ENCODE peak calls at places on chromosomes 2 and 18, in nine cellular contexts. One of them, this sample, is unnamed.

GRCh38 chr2:9336534-9337354 is 86.6 kb downstream of the ITGB1BP1 start:
- DNase-seq in MM.1S: no peak
- DNase-seq in OCI-LY7: no peak
- DNase-seq in PC-3: peak; percentile 98
- DNase-seq in GM23338: no peak
- DNase-seq in Karpas-422: no peak
- DNase-seq in HCT116: no peak
- DNase-seq in PC-9: peak; percentile 78
- DNase-seq in GM23248: peak; percentile 87
- DNase-seq in this sample: peak; percentile 88

GRCh38 chr2:56208380-56208779 is 24.6 kb downstream of the CCDC85A start:
- DNase-seq in PC-3: no peak
- DNase-seq in OCI-LY7: no peak
- DNase-seq in GM23248: no peak
- DNase-seq in PC-9: no peak
- DNase-seq in MM.1S: no peak
- DNase-seq in GM23338: no peak
- DNase-seq in HCT116: no peak
- DNase-seq in Karpas-422: no peak
- DNase-seq in this sample: no peak

GRCh38 chr2:69538872-69539548 is 101.8 kb upstream of the NFU1 start:
- DNase-seq in PC-3: peak; percentile 16
- DNase-seq in MM.1S: no peak
- DNase-seq in OCI-LY7: no peak
- DNase-seq in Karpas-422: no peak
- DNase-seq in GM23338: no peak
- DNase-seq in PC-9: peak; percentile 58
- DNase-seq in GM23248: peak; percentile 36
- DNase-seq in HCT116: no peak
- DNase-seq in this sample: peak; percentile 26

GRCh38 chr2:165401285-165401852 is 68.1 kb upstream of the CSRNP3 start:
- DNase-seq in HCT116: peak; percentile 56
- DNase-seq in MM.1S: peak; percentile 60
- DNase-seq in GM23248: peak; percentile 86
- DNase-seq in PC-3: peak; percentile 92
- DNase-seq in OCI-LY7: peak; percentile 75
- DNase-seq in PC-9: no peak
- DNase-seq in Karpas-422: peak; percentile 85
- DNase-seq in GM23338: peak; percentile 90
- DNase-seq in this sample: peak; percentile 88

GRCh38 chr18:13641551-13642439 is 84.6 kb downstream of the FAM210A start:
- DNase-seq in HCT116: no peak
- DNase-seq in GM23248: no peak
- DNase-seq in GM23338: peak; percentile 72
- DNase-seq in PC-3: no peak
- DNase-seq in MM.1S: no peak
- DNase-seq in PC-9: no peak
- DNase-seq in Karpas-422: no peak
- DNase-seq in OCI-LY7: no peak
- DNase-seq in this sample: peak; percentile 43

GRCh38 chr18:850960-851359 is 38.9 kb upstream of the YES1 start:
- DNase-seq in PC-9: no peak
- DNase-seq in MM.1S: no peak
- DNase-seq in PC-3: no peak
- DNase-seq in HCT116: no peak
- DNase-seq in OCI-LY7: no peak
- DNase-seq in GM23248: no peak
- DNase-seq in Karpas-422: no peak
- DNase-seq in GM23338: no peak
- DNase-seq in this sample: no peak

GRCh38 chr2:209425082-209426071 is 1.5 kb downstream of the MAP2 start:
- DNase-seq in GM23338: peak; percentile 64
- DNase-seq in Karpas-422: peak; percentile 69
- DNase-seq in PC-3: peak; percentile 80
- DNase-seq in GM23248: peak; percentile 71
- DNase-seq in OCI-LY7: no peak
- DNase-seq in PC-9: peak; percentile 54
- DNase-seq in MM.1S: peak; percentile 74
- DNase-seq in HCT116: peak; percentile 37
- DNase-seq in this sample: peak; percentile 35

GRCh38 chr2:42879913-42880737 is 87.7 kb upstream of the HAAO start:
- DNase-seq in MM.1S: no peak
- DNase-seq in OCI-LY7: no peak
- DNase-seq in PC-9: no peak
- DNase-seq in GM23338: peak; percentile 24
- DNase-seq in HCT116: no peak
- DNase-seq in Karpas-422: no peak
- DNase-seq in GM23248: no peak
- DNase-seq in PC-3: no peak
- DNase-seq in this sample: no peak

GRCh38 chr2:85419009-85419711 is 646 bp downstream of the SH2D6 start:
- DNase-seq in PC-9: no peak
- DNase-seq in Karpas-422: peak; percentile 52
- DNase-seq in MM.1S: no peak
- DNase-seq in PC-3: peak; percentile 14
- DNase-seq in GM23338: no peak
- DNase-seq in OCI-LY7: peak; percentile 18
- DNase-seq in GM23248: no peak
- DNase-seq in HCT116: no peak
- DNase-seq in this sample: no peak

GRCh38 chr2:85420743-85421705 is 2.5 kb downstream of the SH2D6 start:
- DNase-seq in OCI-LY7: peak; percentile 87
- DNase-seq in HCT116: no peak
- DNase-seq in PC-9: peak; percentile 91
- DNase-seq in GM23248: peak; percentile 76
- DNase-seq in GM23338: peak; percentile 89
- DNase-seq in PC-3: peak; percentile 95
- DNase-seq in Karpas-422: peak; percentile 97
- DNase-seq in MM.1S: peak; percentile 77
- DNase-seq in this sample: peak; percentile 93

GRCh38 chr2:85414761-85415498 is 3.6 kb upstream of the SH2D6 start:
- DNase-seq in PC-3: no peak
- DNase-seq in MM.1S: no peak
- DNase-seq in OCI-LY7: no peak
- DNase-seq in GM23338: no peak
- DNase-seq in PC-9: no peak
- DNase-seq in Karpas-422: no peak
- DNase-seq in HCT116: no peak
- DNase-seq in GM23248: no peak
- DNase-seq in this sample: no peak

GRCh38 chr2:85421706-85422457 is 3.4 kb downstream of the SH2D6 start:
- DNase-seq in PC-9: no peak
- DNase-seq in OCI-LY7: no peak
- DNase-seq in PC-3: peak; percentile 48
- DNase-seq in GM23248: no peak
- DNase-seq in GM23338: no peak
- DNase-seq in HCT116: no peak
- DNase-seq in MM.1S: no peak
- DNase-seq in Karpas-422: no peak
- DNase-seq in this sample: no peak

DNA sequence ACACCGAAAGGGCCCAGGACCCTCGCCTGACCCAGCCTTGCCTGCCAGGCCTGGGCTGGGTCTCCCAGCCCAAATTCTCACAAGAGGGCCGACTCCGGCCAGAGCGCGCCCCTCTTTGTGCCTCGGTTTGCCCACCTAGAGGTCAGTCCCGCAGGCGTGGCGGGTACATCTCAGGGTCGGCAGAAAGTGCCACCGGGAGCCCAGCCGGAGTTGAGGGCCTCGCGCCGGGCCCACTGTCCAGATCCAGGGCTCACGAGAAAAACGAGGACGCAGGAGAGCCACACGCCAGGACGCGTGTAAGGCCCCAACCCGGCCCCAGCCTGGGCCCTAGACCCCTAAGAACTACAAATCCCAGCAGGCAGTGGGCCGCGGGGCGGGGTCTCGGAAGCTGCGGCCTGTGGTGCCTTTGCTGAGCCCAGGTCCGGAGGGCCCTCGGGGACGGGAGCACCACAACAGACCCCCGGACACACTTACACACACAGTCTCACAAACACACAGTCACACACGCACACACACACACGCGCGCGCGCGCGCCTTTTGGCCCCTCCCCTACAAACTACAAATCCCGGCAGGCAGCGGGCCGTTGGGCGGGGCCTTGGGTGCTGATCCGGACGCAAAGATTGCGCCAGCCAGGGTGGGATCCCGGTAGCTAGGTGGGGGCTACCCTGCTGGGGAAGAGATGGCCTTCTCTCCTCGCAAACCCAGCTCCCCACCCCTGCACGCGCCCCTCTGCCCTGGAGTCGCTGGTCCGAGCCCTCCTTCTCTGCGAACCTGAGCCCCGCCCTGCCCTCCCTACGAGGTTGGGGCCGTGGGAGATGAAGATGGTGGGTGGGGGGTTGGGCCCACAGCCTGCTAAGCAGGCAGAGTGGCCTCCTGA is at the start of gene SH2D6:
- DNase-seq in GM23338: peak; percentile 94
- DNase-seq in PC-3: peak; percentile 76
- DNase-seq in MM.1S: peak; percentile 83
- DNase-seq in PC-9: peak; percentile 71
- DNase-seq in HCT116: peak; percentile 52
- DNase-seq in OCI-LY7: peak; percentile 89
- DNase-seq in GM23248: peak; percentile 89
- DNase-seq in Karpas-422: peak; percentile 96
- DNase-seq in this sample: peak; percentile 91
- H3K9me2 ChIP-seq in GM23338: no peaks in the 10 kb centered on the region
- H3K9me2 ChIP-seq in PC-3: no peaks in the 10 kb centered on the region
- H3K9me2 ChIP-seq in MM.1S: no peaks in the 10 kb centered on the region
- H3K9me2 ChIP-seq in PC-9: no peaks in the 10 kb centered on the region
- H3K9me2 ChIP-seq in HCT116: no peaks in the 10 kb centered on the region
- H3K9me2 ChIP-seq in OCI-LY7: no peaks in the 10 kb centered on the region
- H3K9me2 ChIP-seq in GM23248: no peaks in the 10 kb centered on the region
- H3K9me2 ChIP-seq in Karpas-422: no peaks in the 10 kb centered on the region
- H3K9me2 ChIP-seq in this sample: no peaks in the 10 kb centered on the region

GRCh38 chr18:63216911-63217311 is 102.7 kb downstream of the BCL2 start:
- DNase-seq in GM23338: no peak
- DNase-seq in Karpas-422: no peak
- DNase-seq in HCT116: no peak
- DNase-seq in MM.1S: peak; percentile 66
- DNase-seq in PC-3: peak; percentile 10
- DNase-seq in OCI-LY7: no peak
- DNase-seq in PC-9: no peak
- DNase-seq in GM23248: peak; percentile 9
- DNase-seq in this sample: no peak

GRCh38 chr18:63213936-63214671 is 105.5 kb downstream of the BCL2 start:
- DNase-seq in PC-3: no peak
- DNase-seq in PC-9: no peak
- DNase-seq in HCT116: no peak
- DNase-seq in MM.1S: no peak
- DNase-seq in Karpas-422: no peak
- DNase-seq in OCI-LY7: no peak
- DNase-seq in GM23248: no peak
- DNase-seq in GM23338: no peak
- DNase-seq in this sample: no peak

GRCh38 chr18:63210531-63210930 is 109.0 kb downstream of the BCL2 start:
- DNase-seq in Karpas-422: no peak
- DNase-seq in OCI-LY7: no peak
- DNase-seq in MM.1S: no peak
- DNase-seq in PC-9: no peak
- DNase-seq in PC-3: no peak
- DNase-seq in HCT116: no peak
- DNase-seq in GM23338: no peak
- DNase-seq in GM23248: no peak
- DNase-seq in this sample: no peak

GRCh38 chr18:63216497-63216896 is 103.1 kb downstream of the BCL2 start:
- DNase-seq in OCI-LY7: no peak
- DNase-seq in HCT116: no peak
- DNase-seq in PC-9: no peak
- DNase-seq in PC-3: no peak
- DNase-seq in GM23338: no peak
- DNase-seq in GM23248: peak; percentile 4
- DNase-seq in MM.1S: no peak
- DNase-seq in Karpas-422: no peak
- DNase-seq in this sample: no peak

DNA sequence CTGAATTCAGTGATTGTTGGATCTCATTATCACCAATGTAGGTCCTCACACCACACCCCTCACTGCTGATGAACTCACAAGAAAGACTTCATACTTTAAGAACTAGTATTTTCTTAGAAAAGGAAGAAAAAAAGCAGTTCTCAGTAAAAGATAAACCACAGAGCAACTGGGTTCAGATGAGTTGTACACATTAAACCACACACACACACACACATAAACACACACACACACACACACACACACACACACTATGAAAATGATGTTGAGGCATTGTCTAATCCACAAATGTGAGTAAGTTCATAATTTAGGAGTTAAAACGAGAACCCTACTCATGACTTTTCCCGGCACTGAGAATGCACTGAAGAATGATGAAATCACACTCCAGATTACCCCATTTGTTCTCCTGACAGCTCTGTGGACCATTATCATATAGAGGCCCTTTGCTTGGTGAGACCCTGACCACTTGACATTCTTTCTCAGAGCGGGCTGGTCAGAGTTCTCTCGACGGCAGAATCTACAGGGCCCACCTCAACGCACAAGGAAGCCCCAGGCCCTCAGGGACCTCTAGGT is 106.2 kb downstream of the BCL2 start:
- DNase-seq in MM.1S: no peak
- DNase-seq in HCT116: no peak
- DNase-seq in OCI-LY7: no peak
- DNase-seq in PC-3: no peak
- DNase-seq in PC-9: no peak
- DNase-seq in GM23248: peak; percentile 17
- DNase-seq in Karpas-422: no peak
- DNase-seq in GM23338: no peak
- DNase-seq in this sample: no peak
- H3K27ac ChIP-seq in MM.1S: no peak overlapping the region
- H3K27ac ChIP-seq in HCT116: no peak overlapping the region
- H3K27ac ChIP-seq in OCI-LY7: no peak overlapping the region
- H3K27ac ChIP-seq in PC-3: no peak overlapping the region
- H3K27ac ChIP-seq in PC-9: no peak overlapping the region
- H3K27ac ChIP-seq in GM23248: no peak overlapping the region
- H3K27ac ChIP-seq in Karpas-422: peak overlapping the region; percentile 83
- H3K27ac ChIP-seq in GM23338: no peak overlapping the region
- H3K27ac ChIP-seq in this sample: no peak overlapping the region

GRCh38 chr2:7357993-7358392 is 440.8 kb downstream of the RNF144A start:
- DNase-seq in Karpas-422: no peak
- DNase-seq in PC-3: no peak
- DNase-seq in PC-9: no peak
- DNase-seq in OCI-LY7: no peak
- DNase-seq in GM23248: no peak
- DNase-seq in HCT116: no peak
- DNase-seq in GM23338: no peak
- DNase-seq in MM.1S: no peak
- DNase-seq in this sample: no peak

GRCh38 chr2:7358865-7359264 is 441.7 kb downstream of the RNF144A start:
- DNase-seq in MM.1S: no peak
- DNase-seq in PC-9: no peak
- DNase-seq in HCT116: no peak
- DNase-seq in GM23248: no peak
- DNase-seq in OCI-LY7: no peak
- DNase-seq in GM23338: peak; percentile 15
- DNase-seq in PC-3: no peak
- DNase-seq in Karpas-422: no peak
- DNase-seq in this sample: no peak

GRCh38 chr2:7368211-7368610 is 451.0 kb downstream of the RNF144A start:
- DNase-seq in PC-9: no peak
- DNase-seq in PC-3: no peak
- DNase-seq in GM23248: no peak
- DNase-seq in MM.1S: no peak
- DNase-seq in OCI-LY7: no peak
- DNase-seq in HCT116: no peak
- DNase-seq in Karpas-422: no peak
- DNase-seq in GM23338: no peak
- DNase-seq in this sample: no peak

DNA sequence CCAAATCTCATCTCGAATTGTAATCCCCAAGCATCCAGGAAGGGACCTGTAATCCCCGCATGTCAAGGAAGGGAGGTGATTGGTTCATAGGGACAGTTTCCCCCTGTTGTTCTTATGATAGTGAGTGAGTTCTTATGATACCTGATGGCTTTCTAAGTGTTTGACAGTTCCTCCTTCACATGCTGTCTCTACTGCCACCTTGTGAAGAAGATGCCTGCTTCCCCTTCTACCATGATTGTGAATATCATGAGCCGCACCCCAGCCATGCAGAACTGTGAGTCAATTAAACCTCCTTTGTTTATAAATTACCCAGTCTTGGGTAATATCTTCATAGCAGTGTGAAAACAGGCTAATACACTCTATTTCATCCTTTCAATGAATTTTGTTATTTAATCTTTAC is 446.7 kb downstream of the RNF144A start:
- DNase-seq in PC-3: peak; percentile 27
- DNase-seq in GM23338: peak; percentile 16
- DNase-seq in HCT116: no peak
- DNase-seq in OCI-LY7: peak; percentile 16
- DNase-seq in PC-9: no peak
- DNase-seq in GM23248: no peak
- DNase-seq in MM.1S: no peak
- DNase-seq in Karpas-422: peak; percentile 61
- DNase-seq in this sample: no peak
- H3K9me2 ChIP-seq in PC-3: no peaks in the 10 kb centered on the region
- H3K9me2 ChIP-seq in GM23338: no peaks in the 10 kb centered on the region
- H3K9me2 ChIP-seq in HCT116: no peaks in the 10 kb centered on the region
- H3K9me2 ChIP-seq in OCI-LY7: no peaks in the 10 kb centered on the region
- H3K9me2 ChIP-seq in PC-9: no peaks in the 10 kb centered on the region
- H3K9me2 ChIP-seq in GM23248: no peaks in the 10 kb centered on the region
- H3K9me2 ChIP-seq in MM.1S: no peaks in the 10 kb centered on the region
- H3K9me2 ChIP-seq in Karpas-422: no peaks in the 10 kb centered on the region
- H3K9me2 ChIP-seq in this sample: no peaks in the 10 kb centered on the region

DNA sequence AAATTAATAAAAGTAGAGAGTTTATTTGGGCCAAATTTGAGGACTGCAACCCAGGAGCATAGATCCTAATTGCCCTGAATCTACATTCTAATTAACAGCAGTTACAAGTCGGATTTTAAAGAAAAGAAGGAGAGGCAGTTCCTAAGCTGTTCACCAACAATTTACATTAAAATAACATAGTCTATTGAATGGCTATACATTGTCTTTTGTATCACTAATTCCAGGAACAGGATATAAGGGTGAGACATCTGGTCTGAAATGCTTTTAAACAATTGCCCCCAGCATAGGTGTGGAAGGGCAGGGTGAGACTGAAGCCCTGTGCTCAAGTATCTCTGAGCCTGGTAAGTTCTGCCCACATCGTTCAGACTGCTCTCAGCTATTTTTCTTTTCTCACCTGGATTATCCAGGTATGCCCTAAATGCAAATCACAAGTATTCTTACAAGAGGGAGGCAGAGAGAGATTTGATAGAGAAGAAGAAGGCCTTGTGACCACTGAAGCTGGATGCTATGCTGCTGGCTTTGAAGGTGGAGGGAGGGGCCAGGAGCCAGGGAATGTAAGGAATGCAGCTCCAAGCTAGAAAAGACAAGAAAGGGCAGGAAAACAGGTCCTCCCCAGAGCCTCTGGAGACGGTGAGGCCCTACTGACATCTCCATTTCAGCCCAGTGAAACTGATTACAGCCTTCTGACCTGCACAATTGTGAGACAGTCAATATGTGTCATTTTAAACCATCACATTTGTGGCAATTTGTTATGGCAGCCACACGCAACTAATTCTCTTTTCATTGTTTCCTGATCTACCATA is 189.4 kb upstream of the ARL4C start:
- DNase-seq in PC-9: peak; percentile 92
- DNase-seq in OCI-LY7: no peak
- DNase-seq in MM.1S: no peak
- DNase-seq in Karpas-422: no peak
- DNase-seq in GM23338: peak; percentile 95
- DNase-seq in HCT116: no peak
- DNase-seq in GM23248: peak; percentile 17
- DNase-seq in PC-3: peak; percentile 58
- DNase-seq in this sample: peak; percentile 58
- H3K27ac ChIP-seq in PC-9: peak overlapping the region; percentile 74
- H3K27ac ChIP-seq in OCI-LY7: no peak overlapping the region
- H3K27ac ChIP-seq in MM.1S: no peak overlapping the region
- H3K27ac ChIP-seq in Karpas-422: no peak overlapping the region
- H3K27ac ChIP-seq in GM23338: peak overlapping the region; percentile 94
- H3K27ac ChIP-seq in HCT116: no peak overlapping the region
- H3K27ac ChIP-seq in GM23248: no peak overlapping the region
- H3K27ac ChIP-seq in PC-3: no peak overlapping the region
- H3K27ac ChIP-seq in this sample: peak overlapping the region; percentile 54